ENCODE peak calls at places on chromosomes 2 and 18, in seven cellular contexts. G, I, A, U, Y, V and W are unnamed samples.
A peak's percentile ranks its signal among the peaks of the same experiment; 100 is the strongest.

GRCh38 chr2:105734762-105735538 is 9.8 kb upstream of the NCK2 start:
- DNase-seq in G (no peak), I (no peak), A (no peak), U (no peak), Y (no peak), V (no peak), W (no peak)

GRCh38 chr2:231325826-231326225 is 69.7 kb upstream of the B3GNT7 start:
- DNase-seq in G (no peak), I (no peak), A (no peak), U (no peak), Y (no peak), V (no peak), W (no peak)

GRCh38 chr18:57819671-57820460 is 16.8 kb upstream of the ATP8B1 start:
- DNase-seq in G (peak; percentile 68), I (peak; percentile 93), A (peak; percentile 82), U (no peak), Y (peak; percentile 86), V (peak; percentile 71), W (peak; percentile 96)

GRCh38 chr2:68295523-68295922 is 24.2 kb downstream of the CNRIP1 start:
- DNase-seq in G (no peak), I (no peak), A (no peak), U (no peak), Y (no peak), V (no peak), W (peak; percentile 34)

GRCh38 chr18:392926-393325 is 107.6 kb downstream of the COLEC12 start:
- DNase-seq in G (no peak), I (no peak), A (no peak), U (no peak), Y (no peak), V (no peak), W (no peak)

GRCh38 chr2:223528036-223528435 is 74.1 kb downstream of the SCG2 start:
- DNase-seq in G (no peak), I (no peak), A (no peak), U (no peak), Y (no peak), V (no peak), W (no peak)

GRCh38 chr2:25187729-25188350 is 19.5 kb upstream of the POMC start:
- DNase-seq in G (no peak), I (no peak), A (no peak), U (no peak), Y (no peak), V (no peak), W (no peak)

GRCh38 chr2:103496850-103497249 is 735.0 kb downstream of the TMEM182 start:
- DNase-seq in G (no peak), I (no peak), A (no peak), U (no peak), Y (no peak), V (no peak), W (peak; percentile 3)

GRCh38 chr2:119158563-119159347 is at the start of gene C1QL2:
- DNase-seq in G (peak; percentile 31), I (no peak), A (no peak), U (no peak), Y (no peak), V (no peak), W (peak; percentile 18)

GRCh38 chr18:35435420-35435819 is 58.3 kb upstream of the ZNF396 start:
- DNase-seq in G (no peak), I (no peak), A (no peak), U (no peak), Y (no peak), V (no peak), W (no peak)

GRCh38 chr18:48422947-48423378 is 13.8 kb upstream of the ZBTB7C start:
- DNase-seq in G (no peak), I (no peak), A (no peak), U (no peak), Y (no peak), V (no peak), W (no peak)

GRCh38 chr2:85540131-85540587 is 1.2 kb downstream of the MAT2A start:
- DNase-seq in G (peak; percentile 47), I (no peak), A (no peak), U (no peak), Y (no peak), V (no peak), W (peak; percentile 64)

GRCh38 chr2:85542777-85543176 is 3.8 kb downstream of the MAT2A start:
- DNase-seq in G (no peak), I (no peak), A (no peak), U (no peak), Y (no peak), V (no peak), W (no peak)

GRCh38 chr2:85539361-85540130 is 578 bp downstream of the MAT2A start:
- DNase-seq in G (peak; percentile 83), I (peak; percentile 65), A (peak; percentile 83), U (peak; percentile 36), Y (peak; percentile 63), V (peak; percentile 59), W (peak; percentile 86)

GRCh38 chr2:85541262-85541661 is 2.3 kb downstream of the MAT2A start:
- DNase-seq in G (no peak), I (no peak), A (no peak), U (no peak), Y (no peak), V (no peak), W (no peak)

DNA sequence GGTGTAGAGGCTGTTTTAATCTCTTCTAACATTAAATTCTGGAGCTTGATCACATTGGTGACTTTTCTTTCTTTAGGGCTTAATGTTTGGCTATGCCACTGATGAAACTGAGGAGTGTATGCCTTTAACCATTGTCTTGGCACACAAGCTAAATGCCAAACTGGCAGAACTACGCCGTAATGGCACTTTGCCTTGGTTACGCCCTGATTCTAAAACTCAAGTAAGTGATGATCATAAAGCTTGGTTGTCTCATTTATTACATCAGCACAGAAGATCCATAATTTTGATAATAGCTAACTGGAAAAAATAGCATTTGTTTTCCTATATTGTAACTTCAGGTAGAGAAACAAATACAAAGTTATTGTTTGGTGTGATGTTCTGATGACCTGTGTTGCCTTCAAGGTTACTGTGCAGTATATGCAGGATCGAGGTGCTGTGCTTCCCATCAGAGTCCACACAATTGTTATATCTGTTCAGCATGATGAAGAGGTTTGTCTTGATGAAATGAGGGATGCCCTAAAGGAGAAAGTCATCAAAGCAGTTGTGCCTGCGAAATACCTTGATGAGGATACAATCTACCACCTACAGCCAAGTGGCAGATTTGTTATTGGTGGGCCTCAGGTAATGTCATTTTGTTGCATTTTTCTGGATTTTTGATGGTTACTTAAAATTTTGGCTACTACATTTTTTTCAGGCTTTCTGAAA is 2.9 kb downstream of the MAT2A start:
- DNase-seq in G (no peak), I (no peak), A (no peak), U (no peak), Y (no peak), V (no peak), W (no peak)
- TF ChIP-seq POLR2A in G (no peak), I (no peak), A (no peak), U (no peak), Y (no peak), V (no peak), W (peak; percentile 17)

DNA sequence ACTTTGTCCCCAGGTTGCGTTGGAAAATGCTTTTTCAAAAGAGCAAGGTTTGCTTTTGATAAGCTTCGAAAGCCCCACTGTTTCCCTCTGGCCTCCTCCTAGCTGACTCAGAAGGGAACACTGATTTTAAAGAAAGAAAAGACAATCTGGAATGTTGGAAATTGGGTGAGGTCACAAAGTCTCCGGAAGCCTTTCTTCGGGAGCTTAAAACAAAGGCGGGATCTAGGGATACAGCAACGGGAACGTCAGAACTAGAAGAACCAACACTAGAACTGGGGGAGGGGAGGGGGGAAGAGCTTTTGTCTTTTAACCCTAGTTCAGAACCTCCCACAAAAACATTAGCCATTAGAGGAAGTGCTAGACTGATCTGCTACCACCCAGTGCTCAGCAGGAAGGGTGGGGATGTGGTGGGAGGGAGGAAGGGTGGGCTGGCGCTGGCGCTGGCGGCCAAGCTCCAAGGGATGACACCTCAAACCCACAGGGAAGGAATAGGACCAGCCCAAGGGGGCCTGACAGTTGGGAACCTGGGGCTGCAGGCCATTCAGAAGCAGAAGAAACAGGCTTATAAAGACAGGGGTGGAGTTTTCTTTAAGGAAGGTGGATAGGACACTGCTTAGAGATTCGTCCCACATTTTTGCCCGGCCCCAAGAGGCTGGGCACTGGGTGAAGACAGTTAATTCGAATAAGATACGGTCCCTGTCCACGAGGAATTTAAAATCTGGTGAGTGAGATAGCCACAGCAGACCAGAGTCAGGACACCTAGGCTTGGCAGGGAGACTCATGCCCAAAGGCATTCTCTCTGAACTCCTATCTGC is 1.7 kb downstream of the TMSB10 start:
- DNase-seq in G (peak; percentile 96), I (no peak), A (peak; percentile 85), U (no peak), Y (peak; percentile 50), V (peak; percentile 57), W (peak; percentile 17)
- TF ChIP-seq POLR2A in G (peak; percentile 65), I (no peak), A (no peak), U (peak; percentile 77), Y (no peak), V (peak; percentile 39), W (no peak)

GRCh38 chr2:70903641-70904340 is 31.9 kb upstream of the ATP6V1B1 start:
- DNase-seq in G (no peak), I (no peak), A (no peak), U (no peak), Y (no peak), V (no peak), W (no peak)

GRCh38 chr2:70902067-70902442 is 33.6 kb upstream of the ATP6V1B1 start:
- DNase-seq in G (no peak), I (no peak), A (no peak), U (no peak), Y (no peak), V (peak; percentile 50), W (no peak)

GRCh38 chr2:70903171-70903570 is 32.5 kb upstream of the ATP6V1B1 start:
- DNase-seq in G (no peak), I (no peak), A (no peak), U (no peak), Y (no peak), V (no peak), W (no peak)

GRCh38 chr2:70902579-70902978 is 33.1 kb upstream of the ATP6V1B1 start:
- DNase-seq in G (no peak), I (no peak), A (no peak), U (no peak), Y (no peak), V (no peak), W (no peak)

GRCh38 chr2:70901235-70902066 is 34.2 kb upstream of the ATP6V1B1 start:
- DNase-seq in G (peak; percentile 61), I (no peak), A (peak; percentile 37), U (no peak), Y (no peak), V (no peak), W (no peak)
- TF ChIP-seq POLR2A in G (peak; percentile 28), I (no peak), A (no peak), U (no peak), Y (no peak), V (no peak), W (no peak)

DNA sequence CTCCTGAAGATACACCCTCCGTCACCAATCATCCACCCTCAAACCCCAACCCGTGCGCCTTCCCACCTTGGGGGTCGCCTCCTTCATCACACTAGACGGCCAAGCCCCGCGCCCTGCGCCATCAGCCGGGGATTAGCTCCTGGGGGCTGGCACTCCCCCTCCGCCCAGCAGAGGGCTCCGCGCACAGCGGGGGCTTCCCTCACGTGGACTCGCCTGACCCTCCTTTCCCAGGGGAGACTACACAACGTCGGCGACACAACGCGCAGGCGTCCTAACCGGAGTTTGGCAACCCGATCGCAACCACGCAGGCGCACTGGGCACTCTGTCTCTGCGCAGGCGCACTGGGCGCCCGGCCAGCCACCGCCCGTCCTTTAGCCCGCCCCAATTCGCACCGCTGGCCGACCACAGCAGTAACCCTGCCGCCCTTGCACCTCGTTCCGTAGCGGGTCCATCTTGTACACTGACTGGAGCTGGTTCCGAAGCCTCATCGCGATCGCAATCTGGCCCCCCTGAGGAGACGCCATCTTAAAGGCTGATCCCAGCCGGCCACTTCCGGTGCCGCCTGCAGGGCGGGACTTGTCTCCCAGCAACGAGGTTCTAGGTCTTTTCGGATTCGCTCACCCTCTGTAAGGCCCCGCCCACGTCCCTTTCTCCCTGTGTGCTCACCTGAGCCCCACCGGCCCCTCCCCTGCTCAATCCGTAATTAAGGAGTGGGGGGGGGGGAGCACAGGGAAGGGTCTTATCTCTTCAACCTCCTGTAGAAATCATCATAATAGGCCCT is at the start of gene PCGF1:
- DNase-seq in G (peak; percentile 99), I (peak; percentile 100), A (peak; percentile 100), U (peak; percentile 95), Y (peak; percentile 99), V (peak; percentile 98), W (peak; percentile 98)
- TF ChIP-seq POLR2A in G (peak; percentile 77), I (no peak), A (no peak), U (peak; percentile 94), Y (peak; percentile 33), V (no peak), W (peak; percentile 84)